ENCODE peak calls at places on chromosomes 13 and 19, in ten cellular contexts. One of them, this sample, is unnamed.
A peak's percentile ranks its signal among the peaks of the same experiment; 100 is the strongest.

GRCh38 chr13:43473437-43473836 is 313.3 kb downstream of the ENOX1 start:
- DNase-seq in K562: no peak
- DNase-seq in A549: no peak
- DNase-seq in H1: no peak
- DNase-seq in transverse colon: no peak
- DNase-seq in ovary: no peak
- DNase-seq in esophagus muscularis mucosa: no peak
- DNase-seq in sigmoid colon: no peak
- DNase-seq in stomach: no peak
- DNase-seq in GM12878: no peak
- DNase-seq in this sample: no peak

GRCh38 chr19:12126707-12127106 is 13.4 kb downstream of the ZNF20 start:
- DNase-seq in sigmoid colon: no peak
- DNase-seq in H1: peak; percentile 54
- DNase-seq in A549: no peak
- DNase-seq in transverse colon: no peak
- DNase-seq in stomach: no peak
- DNase-seq in ovary: no peak
- DNase-seq in GM12878: no peak
- DNase-seq in K562: peak; percentile 29
- DNase-seq in esophagus muscularis mucosa: no peak
- DNase-seq in this sample: no peak

GRCh38 chr13:109436841-109437240 is 349.5 kb downstream of the IRS2 start:
- DNase-seq in transverse colon: no peak
- DNase-seq in GM12878: no peak
- DNase-seq in sigmoid colon: no peak
- DNase-seq in K562: no peak
- DNase-seq in A549: no peak
- DNase-seq in stomach: no peak
- DNase-seq in esophagus muscularis mucosa: no peak
- DNase-seq in ovary: no peak
- DNase-seq in H1: no peak
- DNase-seq in this sample: no peak

GRCh38 chr19:33514885-33515485 is 6.6 kb downstream of the PEPD start:
- DNase-seq in sigmoid colon: peak; percentile 78
- DNase-seq in esophagus muscularis mucosa: no peak
- DNase-seq in transverse colon: peak; percentile 49
- DNase-seq in ovary: no peak
- DNase-seq in GM12878: no peak
- DNase-seq in stomach: no peak
- DNase-seq in K562: no peak
- DNase-seq in H1: no peak
- DNase-seq in A549: no peak
- DNase-seq in this sample: peak; percentile 17

GRCh38 chr19:9309139-9309973 is at the start of gene ZNF699:
- DNase-seq in transverse colon: peak; percentile 99
- DNase-seq in K562: peak; percentile 94
- DNase-seq in H1: peak; percentile 97
- DNase-seq in stomach: peak; percentile 99
- DNase-seq in GM12878: peak; percentile 91
- DNase-seq in esophagus muscularis mucosa: peak; percentile 99
- DNase-seq in A549: peak; percentile 98
- DNase-seq in sigmoid colon: peak; percentile 99
- DNase-seq in ovary: peak; percentile 98
- DNase-seq in this sample: peak; percentile 97

GRCh38 chr13:28558126-28558525 is 63.2 kb upstream of the FLT1 start:
- DNase-seq in GM12878: no peak
- DNase-seq in ovary: no peak
- DNase-seq in transverse colon: no peak
- DNase-seq in K562: no peak
- DNase-seq in H1: no peak
- DNase-seq in esophagus muscularis mucosa: no peak
- DNase-seq in A549: no peak
- DNase-seq in sigmoid colon: no peak
- DNase-seq in stomach: no peak
- DNase-seq in this sample: no peak

GRCh38 chr19:46724468-46724867 is 7.6 kb upstream of the PRKD2 start:
- DNase-seq in esophagus muscularis mucosa: no peak
- DNase-seq in ovary: no peak
- DNase-seq in K562: no peak
- DNase-seq in stomach: no peak
- DNase-seq in H1: no peak
- DNase-seq in GM12878: no peak
- DNase-seq in transverse colon: no peak
- DNase-seq in A549: no peak
- DNase-seq in sigmoid colon: no peak
- DNase-seq in this sample: no peak

GRCh38 chr13:110293037-110293436 is 13.9 kb downstream of the COL4A1 start:
- DNase-seq in transverse colon: no peak
- DNase-seq in H1: no peak
- DNase-seq in ovary: peak; percentile 12
- DNase-seq in esophagus muscularis mucosa: no peak
- DNase-seq in GM12878: no peak
- DNase-seq in sigmoid colon: peak; percentile 46
- DNase-seq in K562: no peak
- DNase-seq in stomach: no peak
- DNase-seq in A549: no peak
- DNase-seq in this sample: no peak

GRCh38 chr13:48580886-48581285 is 48.0 kb upstream of the RCBTB2 start:
- DNase-seq in ovary: no peak
- DNase-seq in A549: no peak
- DNase-seq in K562: no peak
- DNase-seq in transverse colon: no peak
- DNase-seq in sigmoid colon: no peak
- DNase-seq in stomach: no peak
- DNase-seq in esophagus muscularis mucosa: peak; percentile 45
- DNase-seq in GM12878: no peak
- DNase-seq in H1: no peak
- DNase-seq in this sample: no peak

GRCh38 chr19:13381827-13382632 is 124.2 kb downstream of the CACNA1A start:
- DNase-seq in GM12878: no peak
- DNase-seq in sigmoid colon: no peak
- DNase-seq in esophagus muscularis mucosa: no peak
- DNase-seq in stomach: no peak
- DNase-seq in H1: no peak
- DNase-seq in ovary: no peak
- DNase-seq in transverse colon: no peak
- DNase-seq in A549: no peak
- DNase-seq in K562: peak; percentile 50
- DNase-seq in this sample: no peak

GRCh38 chr13:30916991-30917390 is 10.9 kb downstream of the MEDAG start:
- DNase-seq in sigmoid colon: no peak
- DNase-seq in A549: no peak
- DNase-seq in transverse colon: no peak
- DNase-seq in K562: no peak
- DNase-seq in ovary: no peak
- DNase-seq in esophagus muscularis mucosa: peak; percentile 53
- DNase-seq in GM12878: no peak
- DNase-seq in H1: no peak
- DNase-seq in stomach: no peak
- DNase-seq in this sample: no peak

GRCh38 chr13:31240921-31241320 is 41.1 kb downstream of the B3GLCT start:
- DNase-seq in transverse colon: no peak
- DNase-seq in stomach: no peak
- DNase-seq in sigmoid colon: no peak
- DNase-seq in K562: no peak
- DNase-seq in H1: no peak
- DNase-seq in esophagus muscularis mucosa: no peak
- DNase-seq in ovary: no peak
- DNase-seq in A549: no peak
- DNase-seq in GM12878: no peak
- DNase-seq in this sample: no peak

GRCh38 chr13:39148513-39148961 is 110.3 kb downstream of the NHLRC3 start:
- DNase-seq in K562: no peak
- DNase-seq in H1: no peak
- DNase-seq in esophagus muscularis mucosa: no peak
- DNase-seq in A549: no peak
- DNase-seq in GM12878: no peak
- DNase-seq in transverse colon: no peak
- DNase-seq in sigmoid colon: no peak
- DNase-seq in stomach: no peak
- DNase-seq in ovary: no peak
- DNase-seq in this sample: peak; percentile 43

GRCh38 chr19:31352296-31352781 is 3.1 kb upstream of the TSHZ3 start:
- DNase-seq in transverse colon: no peak
- DNase-seq in esophagus muscularis mucosa: no peak
- DNase-seq in stomach: no peak
- DNase-seq in K562: no peak
- DNase-seq in A549: no peak
- DNase-seq in GM12878: no peak
- DNase-seq in ovary: no peak
- DNase-seq in H1: no peak
- DNase-seq in sigmoid colon: no peak
- DNase-seq in this sample: no peak

GRCh38 chr13:51585234-51585672 is 991 bp downstream of the WDFY2 start:
- DNase-seq in ovary: no peak
- DNase-seq in esophagus muscularis mucosa: no peak
- DNase-seq in transverse colon: no peak
- DNase-seq in GM12878: no peak
- DNase-seq in H1: no peak
- DNase-seq in A549: no peak
- DNase-seq in sigmoid colon: no peak
- DNase-seq in stomach: no peak
- DNase-seq in K562: no peak
- DNase-seq in this sample: peak; percentile 13

GRCh38 chr19:3683405-3683865 is 16.8 kb downstream of the PIP5K1C start:
- DNase-seq in esophagus muscularis mucosa: no peak
- DNase-seq in K562: peak; percentile 70
- DNase-seq in H1: no peak
- DNase-seq in GM12878: no peak
- DNase-seq in A549: no peak
- DNase-seq in stomach: no peak
- DNase-seq in sigmoid colon: no peak
- DNase-seq in ovary: peak; percentile 41
- DNase-seq in transverse colon: no peak
- DNase-seq in this sample: no peak

GRCh38 chr13:26007261-26007765 is 44.5 kb downstream of the SHISA2 start:
- DNase-seq in K562: no peak
- DNase-seq in stomach: no peak
- DNase-seq in H1: no peak
- DNase-seq in esophagus muscularis mucosa: no peak
- DNase-seq in sigmoid colon: no peak
- DNase-seq in ovary: no peak
- DNase-seq in A549: no peak
- DNase-seq in transverse colon: no peak
- DNase-seq in GM12878: no peak
- DNase-seq in this sample: no peak

GRCh38 chr19:16452321-16452720 is 19.4 kb downstream of the EPS15L1 start:
- DNase-seq in transverse colon: no peak
- DNase-seq in A549: no peak
- DNase-seq in stomach: no peak
- DNase-seq in H1: no peak
- DNase-seq in sigmoid colon: no peak
- DNase-seq in ovary: no peak
- DNase-seq in K562: no peak
- DNase-seq in esophagus muscularis mucosa: no peak
- DNase-seq in GM12878: no peak
- DNase-seq in this sample: no peak
- TF ChIP-seq EP300 in transverse colon: no peak
- TF ChIP-seq EP300 in A549: no peak
- TF ChIP-seq EP300 in stomach: no peak
- TF ChIP-seq EP300 in H1: no peak
- TF ChIP-seq EP300 in sigmoid colon: no peak
- TF ChIP-seq EP300 in ovary: no peak
- TF ChIP-seq EP300 in K562: no peak
- TF ChIP-seq EP300 in esophagus muscularis mucosa: no peak
- TF ChIP-seq EP300 in GM12878: no peak
- TF ChIP-seq EP300 in this sample: no peak

GRCh38 chr13:99386911-99387788 is 80.0 kb upstream of the GPR183 start:
- DNase-seq in A549: peak; percentile 30
- DNase-seq in esophagus muscularis mucosa: no peak
- DNase-seq in sigmoid colon: no peak
- DNase-seq in GM12878: peak; percentile 66
- DNase-seq in H1: peak; percentile 95
- DNase-seq in stomach: peak; percentile 46
- DNase-seq in K562: peak; percentile 78
- DNase-seq in transverse colon: peak; percentile 80
- DNase-seq in ovary: peak; percentile 39
- DNase-seq in this sample: peak; percentile 46
- H3K4me1 ChIP-seq in A549: no peaks in the 10 kb centered on the region
- H3K4me1 ChIP-seq in esophagus muscularis mucosa: peaks cover 3% of the 10 kb centered on the region
- H3K4me1 ChIP-seq in sigmoid colon: no peaks in the 10 kb centered on the region
- H3K4me1 ChIP-seq in GM12878: peaks cover 26% of the 10 kb centered on the region
- H3K4me1 ChIP-seq in H1: peaks cover 14% of the 10 kb centered on the region
- H3K4me1 ChIP-seq in stomach: no peaks in the 10 kb centered on the region
- H3K4me1 ChIP-seq in K562: no peaks in the 10 kb centered on the region
- H3K4me1 ChIP-seq in transverse colon: peaks cover 4% of the 10 kb centered on the region
- H3K4me1 ChIP-seq in ovary: peaks cover 2% of the 10 kb centered on the region
- H3K4me1 ChIP-seq in this sample: peaks cover 11% of the 10 kb centered on the region

GRCh38 chr13:24264976-24265375 is 44.4 kb upstream of the C1QTNF9 start:
- DNase-seq in H1: no peak
- DNase-seq in stomach: no peak
- DNase-seq in K562: no peak
- DNase-seq in esophagus muscularis mucosa: no peak
- DNase-seq in ovary: peak; percentile 11
- DNase-seq in sigmoid colon: no peak
- DNase-seq in transverse colon: peak; percentile 51
- DNase-seq in GM12878: no peak
- DNase-seq in A549: no peak
- DNase-seq in this sample: no peak
- H3K4me3 ChIP-seq in H1: no peak overlapping the region
- H3K4me3 ChIP-seq in stomach: no peak overlapping the region
- H3K4me3 ChIP-seq in K562: no peak overlapping the region
- H3K4me3 ChIP-seq in esophagus muscularis mucosa: no peak overlapping the region
- H3K4me3 ChIP-seq in ovary: no peak overlapping the region
- H3K4me3 ChIP-seq in sigmoid colon: no peak overlapping the region
- H3K4me3 ChIP-seq in transverse colon: no peak overlapping the region
- H3K4me3 ChIP-seq in GM12878: no peak overlapping the region
- H3K4me3 ChIP-seq in A549: no peak overlapping the region
- H3K4me3 ChIP-seq in this sample: no peak overlapping the region

GRCh38 chr19:28535352-28535775 is 677.6 kb downstream of the UQCRFS1 start:
- DNase-seq in GM12878: no peak
- DNase-seq in sigmoid colon: no peak
- DNase-seq in ovary: no peak
- DNase-seq in esophagus muscularis mucosa: no peak
- DNase-seq in K562: peak; percentile 39
- DNase-seq in stomach: no peak
- DNase-seq in A549: no peak
- DNase-seq in H1: no peak
- DNase-seq in transverse colon: no peak
- DNase-seq in this sample: no peak
- TF ChIP-seq EP300 in GM12878: no peak
- TF ChIP-seq EP300 in sigmoid colon: no peak
- TF ChIP-seq EP300 in ovary: no peak
- TF ChIP-seq EP300 in esophagus muscularis mucosa: no peak
- TF ChIP-seq EP300 in K562: peak; percentile 66
- TF ChIP-seq EP300 in stomach: no peak
- TF ChIP-seq EP300 in A549: no peak
- TF ChIP-seq EP300 in H1: no peak
- TF ChIP-seq EP300 in transverse colon: no peak
- TF ChIP-seq EP300 in this sample: no peak

GRCh38 chr19:39140195-39140516 is 14.6 kb downstream of the PAK4 start:
- DNase-seq in sigmoid colon: no peak
- DNase-seq in stomach: no peak
- DNase-seq in ovary: no peak
- DNase-seq in transverse colon: no peak
- DNase-seq in K562: no peak
- DNase-seq in H1: no peak
- DNase-seq in GM12878: no peak
- DNase-seq in esophagus muscularis mucosa: no peak
- DNase-seq in A549: no peak
- DNase-seq in this sample: no peak
- H3K4me1 ChIP-seq in sigmoid colon: peaks cover 36% of the 10 kb centered on the region
- H3K4me1 ChIP-seq in stomach: peaks cover 65% of the 10 kb centered on the region
- H3K4me1 ChIP-seq in ovary: peaks cover 32% of the 10 kb centered on the region
- H3K4me1 ChIP-seq in transverse colon: peaks cover 15% of the 10 kb centered on the region
- H3K4me1 ChIP-seq in K562: peaks cover 21% of the 10 kb centered on the region
- H3K4me1 ChIP-seq in H1: peaks cover 60% of the 10 kb centered on the region
- H3K4me1 ChIP-seq in GM12878: peaks cover 4% of the 10 kb centered on the region
- H3K4me1 ChIP-seq in esophagus muscularis mucosa: peaks cover 77% of the 10 kb centered on the region
- H3K4me1 ChIP-seq in A549: peaks cover 68% of the 10 kb centered on the region
- H3K4me1 ChIP-seq in this sample: peaks cover 70% of the 10 kb centered on the region

This sample was measured in tibial nerve.